ENCODE peak calls at places on chromosome 14, in six cellular contexts. F is suprapubic skin, O is stomach, D is ovary, E is tibial nerve, L is upper lobe of left lung. I is an unnamed sample.

GRCh38 chr14:56004807-56005579 is 113.2 kb upstream of the PELI2 start:
- DNase-seq in O (peak; percentile 53), E (no peak), F (no peak), D (peak; percentile 60), L (no peak), I (no peak)

GRCh38 chr14:84458881-84459280 is 1071.1 kb upstream of the FLRT2 start:
- DNase-seq in D (no peak), L (no peak), E (no peak), F (no peak), O (no peak), I (no peak)

GRCh38 chr14:64338616-64339316 is 44.6 kb upstream of the ESR2 start:
- DNase-seq in E (peak; percentile 81), F (peak; percentile 94), O (peak; percentile 94), L (peak; percentile 96), D (peak; percentile 92), I (peak; percentile 98)

GRCh38 chr14:73755434-73756014 is 41.3 kb upstream of the PNMA1 start:
- DNase-seq in D (no peak), L (no peak), O (peak; percentile 55), E (no peak), F (no peak), I (peak; percentile 84)

GRCh38 chr14:20873370-20874177 is 17.6 kb upstream of the RNASE3 start:
- DNase-seq in L (peak; percentile 97), F (peak; percentile 80), E (peak; percentile 70), D (peak; percentile 76), O (peak; percentile 85), I (peak; percentile 84)

GRCh38 chr14:23528555-23528954 is 23.0 kb downstream of the ZFHX2 start:
- DNase-seq in O (no peak), D (no peak), F (no peak), L (no peak), E (no peak), I (no peak)

GRCh38 chr14:103227076-103227475 is 103.8 kb downstream of the TNFAIP2 start:
- DNase-seq in E (no peak), O (no peak), D (no peak), L (peak; percentile 43), F (no peak), I (no peak)

GRCh38 chr14:67575684-67576083 is 24.4 kb downstream of the PIGH start:
- DNase-seq in F (no peak), O (no peak), D (no peak), E (no peak), L (no peak), I (peak; percentile 41)

GRCh38 chr14:36383674-36384421 is 63.4 kb upstream of the MBIP start:
- DNase-seq in E (no peak), O (no peak), L (no peak), F (no peak), D (no peak), I (no peak)

GRCh38 chr14:22163051-22163450 is 426.0 kb downstream of the DAD1 start:
- DNase-seq in O (no peak), L (no peak), F (no peak), D (no peak), E (no peak), I (no peak)

GRCh38 chr14:98704441-98704840 is 567.6 kb downstream of the BCL11B start:
- DNase-seq in D (no peak), O (no peak), L (no peak), F (no peak), E (no peak), I (no peak)

GRCh38 chr14:54221971-54222370 is 174.8 kb upstream of the CDKN3 start:
- DNase-seq in O (no peak), L (no peak), D (no peak), F (no peak), E (no peak), I (no peak)

GRCh38 chr14:96748371-96748770 is 48.8 kb upstream of the VRK1 start:
- DNase-seq in O (no peak), D (no peak), E (no peak), F (no peak), L (no peak), I (peak; percentile 48)

GRCh38 chr14:100374270-100374669 is 51.1 kb downstream of the SLC25A47 start:
- DNase-seq in O (no peak), L (no peak), F (no peak), D (no peak), E (no peak), I (no peak)

GRCh38 chr14:100375963-100376735 is 53.0 kb downstream of the SLC25A47 start:
- DNase-seq in F (peak; percentile 95), L (peak; percentile 99), O (peak; percentile 95), D (peak; percentile 96), E (peak; percentile 92), I (peak; percentile 97)

GRCh38 chr14:100374891-100375272 is 51.7 kb downstream of the SLC25A47 start:
- DNase-seq in F (no peak), O (no peak), D (no peak), L (no peak), E (no peak), I (no peak)

GRCh38 chr14:100376751-100377171 is 53.6 kb downstream of the SLC25A47 start:
- DNase-seq in D (no peak), E (no peak), O (no peak), F (no peak), L (no peak), I (no peak)

GRCh38 chr14:100375273-100375962 is 52.3 kb downstream of the SLC25A47 start:
- DNase-seq in D (peak; percentile 55), O (peak; percentile 56), E (peak; percentile 45), L (no peak), F (peak; percentile 86), I (peak; percentile 87)
- TF ChIP-seq EP300 in D (no peak), O (no peak), E (peak; percentile 15), L (peak; percentile 84), F (no peak), I (no peak)

DNA sequence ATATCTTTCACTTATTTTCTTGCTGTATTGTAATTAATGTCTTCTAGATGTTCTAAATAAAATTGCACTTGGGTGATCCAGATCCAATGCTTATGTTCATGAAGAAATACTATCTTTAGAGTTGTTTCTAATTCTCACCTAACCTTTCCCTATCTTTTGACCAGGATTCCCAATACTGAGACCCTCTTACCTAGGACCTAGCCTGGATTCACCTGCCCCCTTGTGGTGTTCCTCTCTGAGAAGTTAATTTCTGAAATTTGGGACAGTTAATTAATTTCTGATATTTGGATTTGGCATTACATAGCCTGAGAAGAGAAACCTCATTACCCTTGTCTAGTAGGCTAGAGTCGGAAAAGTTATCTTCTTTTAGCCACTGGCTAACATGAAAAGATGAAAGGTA is 29.5 kb downstream of the FOXA1 start:
- DNase-seq in D (no peak), F (no peak), O (no peak), E (no peak), L (no peak), I (no peak)
- TF ChIP-seq CTCF in D (no peak), F (no peak), O (no peak), E (no peak), L (peak; percentile 10), I (no peak)

DNA sequence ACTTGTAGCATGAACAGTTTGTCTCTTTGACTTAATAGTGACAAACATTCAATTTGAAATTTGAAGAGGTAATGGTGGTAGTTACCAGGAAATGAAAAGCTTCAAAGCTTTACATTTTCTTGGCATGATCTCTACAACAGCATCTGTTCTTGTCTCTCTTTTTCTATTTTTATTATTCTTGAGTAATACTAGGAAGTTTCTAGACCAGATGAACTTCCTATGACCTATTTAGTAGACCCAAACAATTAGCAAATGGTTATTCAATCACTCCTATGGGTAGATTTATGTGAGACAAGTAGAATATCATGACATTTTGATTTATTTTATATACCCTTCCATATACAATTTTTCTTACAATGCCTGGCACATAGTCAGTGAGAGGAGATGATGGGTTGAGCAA is 511.7 kb downstream of the FOXG1 start:
- DNase-seq in O (no peak), D (no peak), E (no peak), L (no peak), F (no peak), I (no peak)
- TF ChIP-seq EP300 in O (no peak), D (no peak), E (no peak), L (no peak), F (no peak), I (no peak)

GRCh38 chr14:82872494-82872893 is 1338.8 kb upstream of the SEL1L start:
- DNase-seq in O (no peak), E (no peak), F (no peak), L (no peak), D (no peak), I (no peak)
- TF ChIP-seq CTCF in O (no peak), E (no peak), F (no peak), L (peak; percentile 9), D (no peak), I (no peak)

DNA sequence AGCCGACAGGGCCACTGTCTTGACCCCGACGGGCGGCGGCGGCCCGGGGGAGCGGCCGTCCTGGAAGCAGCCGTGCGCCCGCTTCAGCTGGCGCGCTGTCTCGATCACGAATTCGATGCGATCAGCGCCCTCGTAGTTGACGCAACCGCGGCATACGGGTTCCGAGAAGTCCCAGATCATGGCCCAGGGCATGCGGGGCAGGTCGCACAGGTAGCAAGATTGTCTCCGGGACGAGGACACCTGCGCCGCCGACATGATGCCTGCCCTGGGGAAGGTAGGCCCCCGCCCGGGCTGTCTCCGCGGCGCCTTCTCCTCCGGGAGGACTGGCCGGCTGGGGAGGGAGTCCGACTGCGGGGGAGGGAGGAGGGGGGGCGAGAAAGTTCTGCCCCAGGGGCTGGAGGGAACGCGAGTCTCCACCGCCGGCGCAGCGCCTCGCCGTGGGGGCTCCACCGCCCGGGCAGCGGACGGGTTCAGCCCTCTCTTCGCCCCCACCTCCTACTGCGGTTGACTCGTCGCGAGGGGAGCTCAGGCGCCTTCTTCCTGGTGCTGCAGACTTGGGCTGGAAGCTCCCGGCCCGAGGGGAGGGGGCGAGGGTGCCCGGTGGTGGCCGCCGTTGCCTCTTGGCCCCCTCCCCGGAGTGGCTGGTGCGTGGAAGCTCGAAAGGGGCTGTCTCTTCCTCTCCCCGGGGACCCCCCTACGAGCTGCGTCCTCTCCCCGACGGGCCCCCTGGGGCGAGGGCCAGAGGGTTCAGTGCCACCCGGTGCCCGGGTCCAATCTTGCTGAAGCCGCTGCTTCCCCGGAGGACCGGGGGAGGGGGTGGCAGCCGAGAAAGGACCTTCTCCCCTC is 747 bp downstream of the IRF2BPL start:
- DNase-seq in O (peak; percentile 64), D (peak; percentile 88), F (peak; percentile 85), E (no peak), L (peak; percentile 93), I (peak; percentile 92)
- TF ChIP-seq EP300 in O (no peak), D (no peak), F (no peak), E (peak; percentile 82), L (no peak), I (no peak)

DNA sequence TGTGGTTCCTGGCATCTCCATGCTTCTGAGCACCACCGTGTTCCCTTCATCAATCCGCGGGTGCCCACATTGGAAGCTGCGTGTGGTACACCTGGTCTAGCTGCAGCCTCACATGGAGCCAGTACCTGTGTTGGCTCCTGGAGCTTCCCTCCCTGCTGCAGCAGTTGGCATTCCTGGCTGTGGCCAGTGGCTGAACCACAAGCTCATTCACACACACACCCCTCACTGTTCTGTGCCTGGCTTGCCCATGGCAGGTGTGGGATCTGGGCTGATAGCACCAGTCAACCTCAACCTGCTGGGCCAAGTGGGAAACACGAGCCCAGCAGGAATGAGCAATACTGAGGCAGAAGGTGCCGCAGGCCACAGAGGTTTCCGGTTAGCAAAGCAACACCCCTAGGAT is 256.2 kb upstream of the LRFN5 start:
- DNase-seq in E (no peak), L (peak; percentile 0), D (no peak), F (no peak), O (no peak), I (no peak)
- TF ChIP-seq CTCF in E (no peak), L (no peak), D (no peak), F (no peak), O (no peak), I (no peak)

GRCh38 chr14:34035177-34035933 is 84.5 kb upstream of the EGLN3 start:
- DNase-seq in E (no peak), L (no peak), F (no peak), D (peak; percentile 15), O (peak; percentile 42), I (no peak)
- TF ChIP-seq EP300 in E (no peak), L (no peak), F (no peak), D (no peak), O (no peak), I (no peak)

I was measured in sigmoid colon.